ENCODE peak calls at places on chromosome 17, in seven cellular contexts. U is GM23248; E is CD8-positive, alpha-beta memory T cell; J is activated T-helper 1 cell treated with anti-CD3 and anti-CD28 coated beads, Interleukin-2, amount 50 U/mL, for 16 hours; V is WTC11; S is activated naive CD8-positive, alpha-beta T cell treated with anti-CD3 and anti-CD28 coated beads, Interleukin-2, amount 50 U/mL, for 24 hours; C is naive thymus-derived CD8-positive, alpha-beta T cell. Z is an unnamed sample.

GRCh38 chr17:50604470-50604869 is 30.2 kb upstream of the ABCC3 start:
- DNase-seq in U (peak), E (no peak), J (no peak), V (peak), S (no peak), C (no peak), Z (peak)

GRCh38 chr17:41811549-41812175 is at the start of gene P3H4:
- DNase-seq in U (peak), E (peak), J (peak), V (peak), S (peak), C (peak), Z (peak)

GRCh38 chr17:2564876-2565275 is 28.6 kb upstream of the PAFAH1B1 start:
- DNase-seq in U (no peak), E (no peak), J (no peak), V (no peak), S (no peak), C (no peak), Z (peak)

GRCh38 chr17:39199673-39199985 is 454 bp upstream of the RPL19 start:
- DNase-seq in U (no peak), E (no peak), J (no peak), V (no peak), S (peak), C (no peak), Z (no peak)

GRCh38 chr17:77372444-77373297 is 231.9 kb downstream of the SEC14L1 start:
- DNase-seq in U (peak), E (peak), J (peak), V (peak), S (peak), C (peak), Z (peak)

GRCh38 chr17:78678711-78679110 is 101.5 kb upstream of the DNAH17 start:
- DNase-seq in U (no peak), E (no peak), J (no peak), V (no peak), S (no peak), C (no peak), Z (no peak)

GRCh38 chr17:1776328-1776727 is 14.5 kb downstream of the SERPINF1 start:
- DNase-seq in U (no peak), E (no peak), J (no peak), V (no peak), S (no peak), C (no peak), Z (no peak)

GRCh38 chr17:14197582-14197981 is 39.1 kb downstream of the CDRT15 start:
- DNase-seq in U (no peak), E (no peak), J (no peak), V (no peak), S (peak), C (no peak), Z (no peak)

GRCh38 chr17:74699236-74699635 is 13.5 kb downstream of the CD300LF start:
- DNase-seq in U (no peak), E (no peak), J (no peak), V (no peak), S (no peak), C (no peak), Z (no peak)

GRCh38 chr17:50468120-50469004 is at the start of gene CHAD:
- DNase-seq in U (peak), E (no peak), J (no peak), V (peak), S (no peak), C (peak), Z (no peak)

GRCh38 chr17:38361700-38362465 is 10.2 kb downstream of the SOCS7 start:
- DNase-seq in U (peak), E (no peak), J (no peak), V (no peak), S (no peak), C (no peak), Z (peak)

GRCh38 chr17:43579570-43580140 is 33.5 kb upstream of the ETV4 start:
- DNase-seq in U (peak), E (no peak), J (no peak), V (no peak), S (no peak), C (no peak), Z (peak)

GRCh38 chr17:79000396-79001189 is 9.0 kb downstream of the CANT1 start:
- DNase-seq in U (no peak), E (no peak), J (no peak), V (no peak), S (no peak), C (no peak), Z (no peak)

GRCh38 chr17:6755731-6756184 is at the start of gene XAF1:
- DNase-seq in U (peak), E (peak), J (no peak), V (no peak), S (peak), C (no peak), Z (peak)

GRCh38 chr17:48066656-48067055 is 18.5 kb downstream of the NFE2L1 start:
- DNase-seq in U (peak), E (no peak), J (no peak), V (no peak), S (no peak), C (no peak), Z (no peak)

GRCh38 chr17:36645358-36645757 is 44.0 kb downstream of the MRM1 start:
- DNase-seq in U (no peak), E (no peak), J (no peak), V (no peak), S (no peak), C (no peak), Z (no peak)

GRCh38 chr17:28110184-28110583 is 67.7 kb downstream of the NLK start:
- DNase-seq in U (no peak), E (no peak), J (no peak), V (no peak), S (no peak), C (no peak), Z (no peak)

GRCh38 chr17:41307647-41308046 is 1.5 kb downstream of the KRTAP16-1 start:
- DNase-seq in U (peak), E (no peak), J (no peak), V (no peak), S (no peak), C (no peak), Z (peak)

GRCh38 chr17:80902197-80903019 is 89.2 kb upstream of the CHMP6 start:
- DNase-seq in U (no peak), E (no peak), J (no peak), V (no peak), S (no peak), C (no peak), Z (no peak)

GRCh38 chr17:63529711-63530556 is 6.8 kb downstream of the KCNH6 start:
- DNase-seq in U (no peak), E (no peak), J (no peak), V (no peak), S (no peak), C (no peak), Z (no peak)

GRCh38 chr17:19454074-19454473 is 43.0 kb downstream of the RNF112 start:
- DNase-seq in U (peak), E (no peak), J (no peak), V (no peak), S (no peak), C (no peak), Z (no peak)

GRCh38 chr17:37054894-37055293 is 106.1 kb downstream of the AATF start:
- DNase-seq in U (no peak), E (no peak), J (no peak), V (no peak), S (no peak), C (no peak), Z (no peak)

GRCh38 chr17:4584125-4584834 is at the start of gene SMTNL2:
- DNase-seq in U (peak), E (no peak), J (no peak), V (peak), S (peak), C (peak), Z (no peak)

GRCh38 chr17:4249452-4250029 is 14.2 kb downstream of the ANKFY1 start:
- DNase-seq in U (peak), E (no peak), J (no peak), V (no peak), S (no peak), C (no peak), Z (peak)

GRCh38 chr17:80737106-80738019 is 192.7 kb downstream of the RPTOR start:
- DNase-seq in U (no peak), E (no peak), J (no peak), V (no peak), S (no peak), C (no peak), Z (no peak)

GRCh38 chr17:64635647-64636305 is 26.3 kb downstream of the SMURF2 start:
- DNase-seq in U (peak), E (no peak), J (no peak), V (no peak), S (no peak), C (no peak), Z (peak)

GRCh38 chr17:36503456-36504155 is 17.1 kb downstream of the ZNHIT3 start:
- DNase-seq in U (no peak), E (no peak), J (no peak), V (no peak), S (no peak), C (no peak), Z (no peak)

GRCh38 chr17:75566456-75567233 is 21.0 kb upstream of the MYO15B start:
- DNase-seq in U (no peak), E (no peak), J (no peak), V (no peak), S (no peak), C (no peak), Z (no peak)

Z was measured in AG10803.